ENCODE peak calls at places on chromosomes 6 and 20, in ten cellular contexts. M is HepG2, Y is transverse colon, D is fibroblast of the aortic adventitia, S is IMR-90, U is cardiac fibroblast, P is AG10803, W is mucosa of descending colon, A is pancreas, K is Peyer's patch. T is an unnamed sample.

GRCh38 chr20:43681991-43682410 is 15.1 kb downstream of the MYBL2 start:
- DNase-seq in M (no peak), Y (peak), D (no peak), S (no peak), U (no peak), P (no peak), W (no peak), A (peak), K (peak), T (no peak)

GRCh38 chr20:2750343-2751251 is 49.8 kb downstream of the CPXM1 start:
- DNase-seq in M (peak), Y (peak), D (peak), S (peak), U (peak), P (peak), W (peak), A (no peak), K (no peak), T (peak)

GRCh38 chr6:135419162-135419561 is 78.4 kb downstream of the AHI1 start:
- DNase-seq in M (no peak), Y (no peak), D (peak), S (peak), U (peak), P (peak), W (no peak), A (no peak), K (no peak), T (peak)

GRCh38 chr6:160141001-160141726 is 19.5 kb downstream of the SLC22A1 start:
- DNase-seq in M (no peak), Y (no peak), D (peak), S (peak), U (peak), P (peak), W (no peak), A (no peak), K (no peak), T (peak)

GRCh38 chr6:138546733-138547185 is 47.5 kb upstream of the NHSL1 start:
- DNase-seq in M (peak), Y (no peak), D (no peak), S (peak), U (peak), P (no peak), W (no peak), A (no peak), K (no peak), T (peak)

GRCh38 chr6:47144306-47144705 is 102.2 kb upstream of the ADGRF1 start:
- DNase-seq in M (no peak), Y (no peak), D (peak), S (peak), U (peak), P (peak), W (no peak), A (no peak), K (no peak), T (peak)

GRCh38 chr20:58457083-58457680 is 58.0 kb downstream of the APCDD1L start:
- DNase-seq in M (no peak), Y (no peak), D (peak), S (peak), U (peak), P (peak), W (no peak), A (no peak), K (no peak), T (no peak)

GRCh38 chr6:13355043-13355945 is 27.0 kb upstream of the TBC1D7 start:
- DNase-seq in M (peak), Y (no peak), D (peak), S (peak), U (peak), P (peak), W (no peak), A (no peak), K (peak), T (peak)

GRCh38 chr6:7148100-7148822 is 40.5 kb downstream of the RREB1 start:
- DNase-seq in M (no peak), Y (no peak), D (peak), S (peak), U (peak), P (peak), W (no peak), A (no peak), K (no peak), T (no peak)

GRCh38 chr20:17570347-17571152 is 675 bp downstream of the DSTN start:
- DNase-seq in M (peak), Y (peak), D (peak), S (peak), U (peak), P (peak), W (peak), A (peak), K (peak), T (peak)

GRCh38 chr20:54688476-54688875 is 213.1 kb downstream of the DOK5 start:
- DNase-seq in M (no peak), Y (no peak), D (no peak), S (no peak), U (no peak), P (no peak), W (no peak), A (no peak), K (no peak), T (no peak)

GRCh38 chr6:18724056-18724455 is 336.9 kb downstream of the RNF144B start:
- DNase-seq in M (no peak), Y (no peak), D (no peak), S (no peak), U (no peak), P (no peak), W (no peak), A (no peak), K (no peak), T (no peak)

GRCh38 chr20:21053002-21053762 is 53.0 kb downstream of the LINC00237 start:
- DNase-seq in M (peak), Y (no peak), D (no peak), S (no peak), U (no peak), P (no peak), W (no peak), A (no peak), K (no peak), T (peak)

GRCh38 chr20:5008743-5009142 is 7.4 kb upstream of the SLC23A2 start:
- DNase-seq in M (no peak), Y (no peak), D (no peak), S (peak), U (no peak), P (no peak), W (no peak), A (no peak), K (no peak), T (peak)

GRCh38 chr20:8454137-8454712 is 322.2 kb downstream of the PLCB1 start:
- DNase-seq in M (peak), Y (no peak), D (peak), S (peak), U (peak), P (peak), W (no peak), A (no peak), K (no peak), T (peak)

GRCh38 chr6:30572078-30572605 is 900 bp downstream of the ABCF1 start:
- DNase-seq in M (no peak), Y (no peak), D (no peak), S (no peak), U (no peak), P (no peak), W (no peak), A (no peak), K (no peak), T (no peak)

GRCh38 chr6:149884617-149885016 is 13.3 kb downstream of the RAET1E start:
- DNase-seq in M (no peak), Y (no peak), D (no peak), S (no peak), U (no peak), P (no peak), W (no peak), A (no peak), K (no peak), T (no peak)

GRCh38 chr6:41442800-41443501 is 103.2 kb upstream of the FOXP4 start:
- DNase-seq in M (no peak), Y (peak), D (no peak), S (peak), U (no peak), P (peak), W (no peak), A (no peak), K (no peak), T (peak)

GRCh38 chr6:45538636-45539035 is 160.9 kb upstream of the SUPT3H start:
- DNase-seq in M (no peak), Y (no peak), D (peak), S (no peak), U (peak), P (peak), W (no peak), A (no peak), K (no peak), T (peak)

GRCh38 chr6:38552136-38552535 is 87.6 kb downstream of the BTBD9 start:
- DNase-seq in M (no peak), Y (no peak), D (no peak), S (no peak), U (no peak), P (no peak), W (no peak), A (no peak), K (peak), T (no peak)

GRCh38 chr6:154386848-154387717 is 30.5 kb upstream of the IPCEF1 start:
- DNase-seq in M (peak), Y (no peak), D (peak), S (peak), U (peak), P (peak), W (no peak), A (no peak), K (no peak), T (peak)

GRCh38 chr6:33199687-33200233 is 705 bp downstream of the RXRB start:
- DNase-seq in M (peak), Y (peak), D (peak), S (peak), U (peak), P (peak), W (peak), A (no peak), K (peak), T (peak)

GRCh38 chr20:8287328-8287727 is 155.3 kb downstream of the PLCB1 start:
- DNase-seq in M (no peak), Y (no peak), D (no peak), S (no peak), U (no peak), P (no peak), W (no peak), A (no peak), K (no peak), T (no peak)

GRCh38 chr6:110270166-110270565 is 88.0 kb downstream of the METTL24 start:
- DNase-seq in M (no peak), Y (no peak), D (no peak), S (peak), U (no peak), P (peak), W (no peak), A (no peak), K (no peak), T (no peak)

GRCh38 chr20:47642624-47643023 is 140.9 kb downstream of the NCOA3 start:
- DNase-seq in M (no peak), Y (no peak), D (no peak), S (no peak), U (no peak), P (no peak), W (no peak), A (no peak), K (no peak), T (peak)

GRCh38 chr20:1748777-1749176 is 91.2 kb upstream of the SIRPG start:
- DNase-seq in M (no peak), Y (no peak), D (no peak), S (no peak), U (no peak), P (no peak), W (no peak), A (no peak), K (no peak), T (no peak)

GRCh38 chr6:166950443-166950821 is 5.9 kb downstream of the RNASET2 start:
- DNase-seq in M (no peak), Y (peak), D (no peak), S (no peak), U (no peak), P (no peak), W (peak), A (no peak), K (peak), T (no peak)

GRCh38 chr20:51447097-51447764 is 95.3 kb downstream of the NFATC2 start:
- DNase-seq in M (peak), Y (peak), D (peak), S (peak), U (peak), P (peak), W (peak), A (peak), K (peak), T (peak)

DNA sequence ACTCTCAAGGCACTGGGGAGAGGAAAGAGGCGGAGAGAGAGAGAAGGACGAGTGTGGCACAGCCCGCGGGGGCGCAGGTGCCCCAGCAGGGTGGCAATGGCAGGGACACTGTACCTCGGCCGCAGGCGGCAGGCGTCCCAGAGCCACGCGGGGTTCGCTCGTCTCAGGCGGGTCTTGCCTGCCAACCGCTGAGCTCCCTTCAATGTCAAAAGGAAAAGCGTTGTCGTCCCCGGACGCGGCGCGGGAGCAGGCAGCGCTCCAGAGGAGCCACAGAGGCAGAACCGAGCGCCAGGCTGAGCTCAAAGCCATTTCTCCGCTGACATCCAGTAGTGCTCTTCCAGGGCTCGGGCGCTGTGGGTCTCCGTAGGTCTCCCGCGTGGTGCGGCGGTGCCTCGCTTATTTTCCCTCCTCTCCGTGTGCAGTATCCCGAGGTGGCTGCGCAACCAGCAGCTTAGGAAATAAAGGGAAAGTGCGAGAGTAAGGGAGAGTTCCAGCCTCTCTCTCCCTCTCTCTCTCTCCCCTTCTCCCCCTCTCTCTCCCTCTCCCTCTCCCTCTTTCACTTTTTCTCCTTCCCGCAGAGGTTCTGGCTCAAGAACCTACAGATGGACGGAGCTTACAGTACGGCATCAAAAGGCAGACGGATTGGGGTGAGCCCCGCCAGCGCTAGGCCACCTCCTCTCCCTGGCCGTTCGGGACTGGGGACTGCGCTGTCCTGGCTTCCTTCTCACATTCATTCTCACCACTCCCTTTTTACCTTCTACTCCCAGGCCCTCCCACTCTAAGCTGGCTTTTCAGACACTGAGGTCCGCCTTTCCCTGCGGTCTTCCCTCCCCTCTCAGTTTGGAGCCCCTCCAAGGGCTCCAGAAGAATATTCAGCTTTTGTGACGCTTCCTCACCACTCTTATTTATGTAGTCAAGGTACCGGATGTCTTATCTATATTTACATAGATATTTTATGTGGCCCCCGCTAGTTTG is at the start of gene LAMA4:
- DNase-seq in M (no peak), Y (peak), D (peak), S (peak), U (peak), P (peak), W (peak), A (peak), K (no peak), T (peak)
- H3K4me3 ChIP-seq in M (peak), Y (peak), D (peak), S (peak), U (peak), P (peak), W (peak), A (peak), K (peak), T (peak)

GRCh38 chr20:35892871-35893270 is 61.4 kb downstream of the SCAND1 start:
- DNase-seq in M (no peak), Y (no peak), D (no peak), S (no peak), U (no peak), P (no peak), W (no peak), A (no peak), K (no peak), T (no peak)

GRCh38 chr20:35893942-35894341 is 60.4 kb downstream of the SCAND1 start:
- DNase-seq in M (no peak), Y (no peak), D (no peak), S (no peak), U (no peak), P (no peak), W (no peak), A (no peak), K (no peak), T (no peak)

GRCh38 chr20:35891375-35891774 is 62.9 kb downstream of the SCAND1 start:
- DNase-seq in M (no peak), Y (no peak), D (no peak), S (peak), U (peak), P (peak), W (no peak), A (no peak), K (no peak), T (peak)

GRCh38 chr20:35899064-35899463 is 55.2 kb downstream of the SCAND1 start:
- DNase-seq in M (no peak), Y (no peak), D (no peak), S (peak), U (no peak), P (no peak), W (no peak), A (no peak), K (no peak), T (peak)

DNA sequence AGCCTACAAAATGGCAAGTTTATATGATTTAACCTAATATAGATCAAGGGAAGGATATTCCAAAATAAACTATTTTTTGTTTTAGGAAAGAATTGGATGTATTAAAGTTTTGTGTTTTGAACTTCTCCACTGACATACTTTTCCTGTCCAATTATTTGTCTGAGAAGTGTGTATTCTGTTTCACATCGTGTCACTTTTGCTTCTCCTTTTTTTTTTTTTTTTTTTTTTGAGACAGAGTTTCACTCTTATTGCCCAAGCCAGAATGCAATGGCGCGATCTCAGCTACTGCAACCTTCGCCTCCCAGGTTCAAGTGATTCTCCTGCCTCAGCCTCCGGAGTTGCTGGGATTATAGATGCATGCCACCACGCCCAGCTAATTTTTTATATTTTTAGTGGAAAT is 58.8 kb downstream of the SCAND1 start:
- DNase-seq in M (no peak), Y (no peak), D (no peak), S (no peak), U (no peak), P (no peak), W (no peak), A (no peak), K (no peak), T (no peak)
- TF ChIP-seq CTCF in M (no peak), Y (no peak), D (no peak), S (no peak), U (no peak), P (no peak), W (no peak), A (no peak), K (no peak), T (no peak)

GRCh38 chr6:148596886-148597455 is 149.9 kb upstream of the UST start:
- DNase-seq in M (no peak), Y (no peak), D (no peak), S (no peak), U (no peak), P (no peak), W (no peak), A (no peak), K (no peak), T (peak)

GRCh38 chr6:148599967-148600426 is 146.8 kb upstream of the UST start:
- DNase-seq in M (peak), Y (no peak), D (no peak), S (peak), U (no peak), P (no peak), W (no peak), A (no peak), K (no peak), T (peak)

GRCh38 chr6:148602136-148602535 is 144.7 kb upstream of the UST start:
- DNase-seq in M (no peak), Y (no peak), D (no peak), S (no peak), U (no peak), P (no peak), W (no peak), A (no peak), K (no peak), T (no peak)

GRCh38 chr6:148595550-148595949 is 151.3 kb upstream of the UST start:
- DNase-seq in M (no peak), Y (no peak), D (peak), S (no peak), U (no peak), P (no peak), W (no peak), A (no peak), K (no peak), T (no peak)

DNA sequence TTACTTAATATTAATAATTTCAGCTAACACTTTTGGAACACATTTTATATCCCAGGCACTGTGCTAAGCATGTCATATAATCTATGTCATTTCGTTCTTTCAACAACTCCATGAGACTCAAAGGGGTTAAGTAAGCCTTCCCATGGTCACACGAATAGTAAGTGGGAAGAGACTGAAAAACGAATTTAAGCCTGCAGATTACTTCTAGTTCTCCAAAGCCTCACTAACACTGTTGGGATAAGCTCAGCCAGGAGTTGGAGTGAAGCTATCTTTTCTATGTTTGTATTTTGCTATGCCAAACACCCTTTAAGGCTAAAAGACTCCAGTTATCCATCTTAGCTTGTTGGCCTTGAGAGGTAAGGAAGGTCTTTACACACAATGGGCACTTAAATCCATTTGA is 148.1 kb upstream of the UST start:
- DNase-seq in M (no peak), Y (no peak), D (no peak), S (no peak), U (no peak), P (no peak), W (no peak), A (no peak), K (no peak), T (no peak)
- H3K4me3 ChIP-seq in M (no peak), Y (no peak), D (no peak), S (no peak), U (no peak), P (no peak), W (no peak), A (no peak), K (no peak), T (no peak)

DNA sequence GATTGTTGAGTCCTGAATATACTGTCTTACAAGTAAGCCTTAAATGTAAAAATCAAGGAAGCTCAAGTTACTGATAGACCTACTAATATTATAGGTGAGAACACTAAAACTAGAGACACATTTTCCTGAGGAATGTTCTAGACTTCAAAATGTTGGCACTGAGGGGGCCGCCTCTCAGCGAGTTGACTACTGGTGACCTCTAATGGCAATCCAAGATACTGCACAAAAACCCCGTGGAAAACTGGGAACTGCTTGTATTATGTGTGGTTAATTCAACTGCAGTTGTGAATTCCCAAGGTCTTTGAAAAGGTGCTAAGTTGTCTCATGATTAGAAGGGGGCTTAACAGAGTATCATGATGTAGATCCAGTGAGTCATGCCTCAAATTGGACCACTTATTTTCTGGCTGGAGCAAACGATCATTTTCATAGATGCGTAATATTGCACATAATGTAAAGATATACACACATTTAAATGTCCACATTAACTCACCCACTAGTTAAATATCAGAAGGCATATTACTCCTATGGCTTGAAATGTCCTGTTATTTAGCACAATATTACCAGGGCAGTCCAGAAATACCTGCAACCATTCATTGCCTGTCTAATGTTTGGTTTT is 336.2 kb downstream of the FOXA2 start:
- DNase-seq in M (peak), Y (no peak), D (peak), S (no peak), U (peak), P (no peak), W (no peak), A (no peak), K (no peak), T (no peak)
- TF ChIP-seq CTCF in M (peak), Y (no peak), D (peak), S (peak), U (peak), P (peak), W (no peak), A (peak), K (no peak), T (peak)

GRCh38 chr20:13996265-13996664 is 949 bp downstream of the MACROD2 start:
- DNase-seq in M (no peak), Y (no peak), D (no peak), S (no peak), U (no peak), P (no peak), W (no peak), A (no peak), K (no peak), T (no peak)
- H3K4me3 ChIP-seq in M (peak), Y (peak), D (peak), S (no peak), U (no peak), P (peak), W (peak), A (peak), K (peak), T (peak)

T was measured in fibroblast of villous mesenchyme.